ENCODE peak calls at places on chromosomes 7 and 10, in four cellular contexts. M is tibial artery, Y is heart right ventricle, E is choroid plexus epithelial cell. N is an unnamed sample.
A peak's percentile ranks its signal among the peaks of the same experiment; 100 is the strongest.

GRCh38 chr10:77898323-77899079 is 28.1 kb downstream of the DLG5 start:
- DNase-seq in M (no peak), E (no peak), Y (no peak), N (no peak)

GRCh38 chr10:16441106-16441850 is 4.5 kb downstream of the PTER start:
- DNase-seq in E (peak; percentile 28), Y (no peak), M (no peak), N (no peak)

GRCh38 chr10:24891823-24892222 is 60.6 kb downstream of the PRTFDC1 start:
- DNase-seq in M (no peak), E (peak; percentile 84), Y (no peak), N (no peak)

GRCh38 chr7:110804501-110804900 is 286.4 kb upstream of the LRRN3 start:
- DNase-seq in E (no peak), Y (no peak), M (no peak), N (no peak)

GRCh38 chr7:156892086-156892800 is 740 bp downstream of the LMBR1 start:
- DNase-seq in Y (peak; percentile 60), M (peak; percentile 34), E (no peak), N (no peak)

GRCh38 chr10:46033602-46034011 is 3.2 kb upstream of the NCOA4 start:
- DNase-seq in Y (no peak), M (no peak), E (peak; percentile 83), N (no peak)

GRCh38 chr7:128932862-128933821 is 4.6 kb upstream of the IRF5 start:
- DNase-seq in M (peak; percentile 70), E (peak; percentile 38), Y (no peak), N (peak; percentile 35)

GRCh38 chr7:131302876-131303707 is 24.6 kb upstream of the MKLN1 start:
- DNase-seq in Y (no peak), E (peak; percentile 61), M (no peak), N (peak; percentile 58)

GRCh38 chr7:118609207-118609606 is 384.7 kb downstream of the ANKRD7 start:
- DNase-seq in E (no peak), M (no peak), Y (no peak), N (no peak)

GRCh38 chr7:110358028-110358427 is 732.9 kb upstream of the LRRN3 start:
- DNase-seq in E (peak; percentile 57), M (no peak), Y (no peak), N (no peak)

GRCh38 chr7:136845899-136846465 is 22.5 kb upstream of the CHRM2 start:
- DNase-seq in M (no peak), E (no peak), Y (no peak), N (no peak)

GRCh38 chr7:121288894-121289293 is 39.9 kb upstream of the WNT16 start:
- DNase-seq in M (no peak), Y (no peak), E (peak; percentile 94), N (no peak)

GRCh38 chr10:91105269-91105668 is 115.2 kb upstream of the PCGF5 start:
- DNase-seq in Y (no peak), M (no peak), E (no peak), N (no peak)

GRCh38 chr7:134427896-134428295 is 31.0 kb downstream of the AKR1B1 start:
- DNase-seq in E (no peak), M (no peak), Y (no peak), N (no peak)

GRCh38 chr10:60083039-60083344 is 176.6 kb upstream of the CCDC6 start:
- DNase-seq in Y (no peak), E (no peak), M (no peak), N (no peak)

GRCh38 chr10:99394761-99395386 is 35.5 kb downstream of the GOT1 start:
- DNase-seq in E (no peak), Y (no peak), M (no peak), N (no peak)

GRCh38 chr10:93383562-93383981 is 98.6 kb downstream of the MYOF start:
- DNase-seq in E (peak; percentile 90), Y (no peak), M (no peak), N (no peak)

GRCh38 chr10:35423505-35424306 is 87.4 kb downstream of the CCNY start:
- DNase-seq in E (peak; percentile 83), M (no peak), Y (no peak), N (no peak)

GRCh38 chr7:27198871-27199801 is 755 bp downstream of the HOXA13 start:
- DNase-seq in M (no peak), E (peak; percentile 5), Y (no peak), N (no peak)

GRCh38 chr7:64990936-64991335 is at the start of gene ZNF117:
- DNase-seq in E (no peak), Y (no peak), M (no peak), N (no peak)

GRCh38 chr7:20441886-20442505 is 111.3 kb downstream of the ITGB8 start:
- DNase-seq in Y (no peak), M (no peak), E (peak; percentile 6), N (no peak)

GRCh38 chr7:27167170-27167505 is 1.8 kb upstream of the HOXA9 start:
- DNase-seq in M (no peak), Y (no peak), E (no peak), N (no peak)

GRCh38 chr10:99843310-99843709 is 60.9 kb downstream of the ABCC2 start:
- DNase-seq in E (no peak), M (no peak), Y (no peak), N (no peak)

DNA sequence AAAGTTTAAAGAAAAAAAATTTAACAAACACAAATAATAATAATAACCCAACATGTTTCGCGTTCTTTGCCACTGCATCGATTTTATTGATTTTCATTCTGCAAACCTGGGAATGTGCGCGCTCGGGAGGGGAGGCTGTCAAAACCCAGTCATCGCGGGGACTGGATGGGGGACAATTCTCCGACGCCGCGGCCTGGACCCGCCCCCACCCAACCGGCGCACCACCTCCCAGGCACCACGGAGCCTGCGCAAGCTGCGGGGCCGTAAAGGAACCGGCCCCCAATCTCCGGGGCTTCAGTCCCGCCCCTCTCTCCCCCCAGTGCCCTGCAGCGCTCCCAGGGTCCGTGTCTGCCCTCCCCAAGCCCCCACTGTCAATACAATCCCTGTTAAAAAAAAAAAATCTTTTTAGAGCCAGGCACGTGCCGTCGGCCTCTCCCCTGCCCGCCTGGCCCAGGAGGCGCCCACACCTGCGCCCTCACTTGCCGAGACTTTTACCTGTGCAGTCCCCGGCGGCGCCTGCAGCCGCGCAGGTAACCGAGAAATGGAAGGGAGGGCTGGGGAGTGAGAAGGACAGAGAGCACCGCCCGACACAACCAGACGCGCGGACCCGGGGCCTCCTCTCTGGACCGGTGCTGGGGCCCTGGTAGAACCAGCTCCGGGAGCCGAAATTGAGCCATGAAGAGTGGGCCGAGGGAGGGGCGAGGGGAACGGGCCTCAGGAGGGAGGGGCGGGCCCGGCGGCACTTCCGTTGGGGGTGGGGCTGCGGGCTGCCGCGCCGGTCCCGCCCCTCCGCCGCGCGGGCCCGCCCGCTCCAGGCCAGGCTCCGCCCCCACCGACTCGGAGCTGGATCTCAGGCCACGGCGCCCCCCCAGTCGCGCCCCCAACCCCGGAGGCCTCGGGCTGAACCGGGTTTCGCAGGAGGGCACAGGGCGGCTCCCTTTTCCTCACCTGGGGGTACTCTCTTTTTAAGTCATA is 7.6 kb upstream of the ZNF503 start:
- DNase-seq in Y (peak; percentile 81), E (no peak), M (peak; percentile 75), N (no peak)
- TF ChIP-seq CTCF in Y (no peak), E (no peak), M (no peak), N (no peak)

GRCh38 chr7:55083206-55083605 is 64.4 kb downstream of the EGFR start:
- DNase-seq in M (no peak), Y (no peak), E (peak; percentile 64), N (no peak)

GRCh38 chr7:55085511-55086412 is 66.9 kb downstream of the EGFR start:
- DNase-seq in Y (no peak), E (no peak), M (no peak), N (no peak)

GRCh38 chr7:55084307-55084706 is 65.5 kb downstream of the EGFR start:
- DNase-seq in M (no peak), E (no peak), Y (no peak), N (no peak)

GRCh38 chr7:55086413-55087201 is 67.8 kb downstream of the EGFR start:
- DNase-seq in E (peak; percentile 87), M (no peak), Y (no peak), N (no peak)

DNA sequence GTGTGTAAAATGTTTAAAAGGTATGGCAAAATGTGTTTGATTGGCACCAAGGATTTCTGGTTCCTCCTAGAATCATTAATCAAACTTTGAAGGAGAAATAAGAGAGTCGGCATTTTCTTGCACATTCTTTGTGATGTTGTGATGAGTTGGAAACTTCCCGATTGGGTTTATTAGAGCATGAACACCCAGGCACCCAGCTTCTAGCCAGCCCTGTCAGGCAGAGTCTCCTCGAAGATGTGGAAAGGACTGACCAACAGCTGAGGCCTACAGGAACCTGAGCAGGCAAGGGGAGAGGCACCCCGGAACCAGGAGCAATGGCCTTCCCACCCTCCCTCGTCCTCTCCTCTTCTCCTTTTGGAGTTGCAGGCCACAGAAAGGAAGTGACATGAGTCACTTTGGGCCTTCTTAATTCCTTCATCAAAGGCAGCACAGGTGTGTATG is 68.7 kb downstream of the EGFR start:
- DNase-seq in Y (no peak), M (no peak), E (no peak), N (no peak)
- H3K4me3 ChIP-seq in Y (no peak overlapping the region), M (no peak overlapping the region), E (no peak overlapping the region), N (no peak overlapping the region)

GRCh38 chr10:115092555-115093285 is 445 bp upstream of the ATRNL1 start:
- DNase-seq in E (peak; percentile 65), Y (peak; percentile 17), M (no peak), N (peak; percentile 54)

GRCh38 chr10:115092258-115092554 is 959 bp upstream of the ATRNL1 start:
- DNase-seq in M (no peak), E (peak; percentile 34), Y (no peak), N (no peak)

GRCh38 chr10:115094605-115095004 is 1.4 kb downstream of the ATRNL1 start:
- DNase-seq in E (no peak), Y (no peak), M (no peak), N (no peak)

GRCh38 chr10:115093286-115093775 is at the start of gene ATRNL1:
- DNase-seq in E (no peak), M (no peak), Y (peak; percentile 21), N (no peak)

DNA sequence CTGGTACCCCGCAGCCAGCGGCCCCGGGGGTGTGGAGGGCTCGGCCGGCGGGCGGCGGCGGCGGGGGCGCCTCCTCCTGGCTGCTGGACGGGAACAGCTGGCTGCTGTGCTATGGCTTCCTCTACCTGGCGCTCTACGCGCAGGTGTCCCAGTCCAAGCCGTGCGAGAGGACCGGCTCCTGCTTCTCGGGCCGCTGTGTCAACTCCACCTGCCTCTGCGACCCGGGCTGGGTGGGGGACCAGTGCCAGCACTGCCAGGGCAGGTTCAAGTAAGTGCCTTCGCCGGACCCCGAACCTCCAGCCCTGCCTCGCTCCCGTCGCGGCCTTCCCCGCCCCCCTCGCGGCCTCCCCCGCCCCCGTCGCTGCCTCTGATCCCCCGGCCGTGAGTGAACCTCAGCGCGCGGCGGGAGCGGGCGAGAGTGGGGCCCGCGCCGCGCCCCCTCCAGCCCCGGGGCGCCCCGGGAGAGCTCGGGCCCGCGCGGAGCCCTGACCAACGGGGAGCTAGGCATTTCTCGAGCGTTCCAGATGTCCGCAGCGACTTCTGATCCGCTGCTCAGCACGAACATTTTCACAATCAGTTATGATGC is 704 bp downstream of the ATRNL1 start:
- DNase-seq in M (no peak), E (peak; percentile 16), Y (no peak), N (no peak)
- TF ChIP-seq CTCF in M (no peak), E (peak; percentile 31), Y (no peak), N (no peak)

GRCh38 chr7:137934176-137934826 is 67.6 kb downstream of the CREB3L2 start:
- DNase-seq in E (no peak), Y (no peak), M (no peak), N (no peak)

GRCh38 chr7:137937202-137937560 is 64.7 kb downstream of the CREB3L2 start:
- DNase-seq in Y (no peak), E (peak; percentile 31), M (no peak), N (no peak)

GRCh38 chr7:137935849-137936508 is 65.9 kb downstream of the CREB3L2 start:
- DNase-seq in Y (no peak), M (peak; percentile 52), E (no peak), N (no peak)

GRCh38 chr7:137934941-137935848 is 66.7 kb downstream of the CREB3L2 start:
- DNase-seq in E (no peak), M (no peak), Y (no peak), N (no peak)

GRCh38 chr7:137936509-137937201 is 65.2 kb downstream of the CREB3L2 start:
- DNase-seq in Y (no peak), M (no peak), E (no peak), N (no peak)
- H3K4me3 ChIP-seq in Y (no peak overlapping the region), M (no peak overlapping the region), E (no peak overlapping the region), N (no peak overlapping the region)